ENCODE peak calls at places on chromosomes 16 and 17, in nine cellular contexts. S, R, G, W, U, X, E, L and J are unnamed samples.

GRCh38 chr16:30490210-30490609 is 17.7 kb downstream of the ITGAL start:
- DNase-seq in S (no peak), R (no peak), G (no peak), W (no peak), U (no peak), X (peak; percentile 98), E (no peak), L (no peak), J (no peak)

GRCh38 chr17:82604532-82604931 is 43.7 kb downstream of the WDR45B start:
- DNase-seq in S (no peak), R (no peak), G (no peak), W (no peak), U (no peak), X (no peak), E (no peak), L (no peak), J (no peak)

GRCh38 chr16:15778999-15779614 is 77.7 kb downstream of the MYH11 start:
- DNase-seq in S (no peak), R (no peak), G (no peak), W (no peak), U (no peak), X (no peak), E (no peak), L (no peak), J (no peak)

GRCh38 chr17:53336281-53336680 is 486.4 kb upstream of the KIF2B start:
- DNase-seq in S (no peak), R (no peak), G (no peak), W (no peak), U (no peak), X (peak; percentile 45), E (no peak), L (no peak), J (no peak)

GRCh38 chr17:57415737-57416354 is 159.5 kb downstream of the MSI2 start:
- DNase-seq in S (no peak), R (no peak), G (no peak), W (no peak), U (no peak), X (no peak), E (no peak), L (no peak), J (no peak)

GRCh38 chr17:64506201-64506575 is at the start of gene DDX5:
- DNase-seq in S (no peak), R (peak; percentile 98), G (peak; percentile 99), W (peak; percentile 99), U (peak; percentile 98), X (no peak), E (peak; percentile 97), L (peak; percentile 98), J (no peak)

GRCh38 chr16:50593410-50594139 is 45.4 kb downstream of the NKD1 start:
- DNase-seq in S (peak; percentile 51), R (no peak), G (no peak), W (no peak), U (no peak), X (no peak), E (no peak), L (no peak), J (no peak)

GRCh38 chr17:60435244-60436170 is 13.2 kb downstream of the CHCT1 start:
- DNase-seq in S (peak; percentile 77), R (peak; percentile 58), G (peak; percentile 72), W (no peak), U (peak; percentile 85), X (peak; percentile 71), E (peak; percentile 70), L (peak; percentile 75), J (peak; percentile 67)

GRCh38 chr17:76353004-76353598 is 615 bp downstream of the PRPSAP1 start:
- DNase-seq in S (no peak), R (peak; percentile 13), G (peak; percentile 30), W (peak; percentile 58), U (peak; percentile 18), X (peak; percentile 47), E (peak; percentile 34), L (peak; percentile 33), J (no peak)

GRCh38 chr17:55324296-55324978 is 59.7 kb downstream of the HLF start:
- DNase-seq in S (no peak), R (no peak), G (no peak), W (no peak), U (no peak), X (no peak), E (peak; percentile 17), L (no peak), J (no peak)

GRCh38 chr17:78717431-78717980 is 64.6 kb downstream of the CYTH1 start:
- DNase-seq in S (no peak), R (no peak), G (no peak), W (no peak), U (no peak), X (peak; percentile 32), E (peak; percentile 52), L (no peak), J (peak; percentile 56)

GRCh38 chr17:64171041-64171440 is 41.1 kb upstream of the ERN1 start:
- DNase-seq in S (no peak), R (no peak), G (no peak), W (no peak), U (peak; percentile 43), X (peak; percentile 75), E (no peak), L (no peak), J (no peak)

GRCh38 chr16:72657791-72658190 is 390.1 kb downstream of the ZFHX3 start:
- DNase-seq in S (no peak), R (no peak), G (no peak), W (no peak), U (no peak), X (no peak), E (peak; percentile 34), L (no peak), J (no peak)

GRCh38 chr16:1324286-1324826 is 9.1 kb upstream of the BAIAP3 start:
- DNase-seq in S (no peak), R (no peak), G (no peak), W (no peak), U (no peak), X (no peak), E (no peak), L (no peak), J (no peak)

GRCh38 chr17:78789663-78790181 is 7.6 kb upstream of the CYTH1 start:
- DNase-seq in S (no peak), R (peak; percentile 75), G (no peak), W (peak; percentile 87), U (peak; percentile 67), X (no peak), E (no peak), L (peak; percentile 93), J (peak; percentile 45)

GRCh38 chr16:79715088-79715487 is 114.6 kb upstream of the MAF start:
- DNase-seq in S (no peak), R (no peak), G (no peak), W (no peak), U (no peak), X (no peak), E (no peak), L (no peak), J (no peak)

GRCh38 chr16:56935201-56935600 is 3.3 kb downstream of the HERPUD1 start:
- DNase-seq in S (no peak), R (no peak), G (no peak), W (no peak), U (no peak), X (no peak), E (no peak), L (no peak), J (no peak)
- H3K4me3 ChIP-seq in S (no peak overlapping the region), R (no peak overlapping the region), G (no peak overlapping the region), W (peak overlapping the region; percentile 99), U (peak overlapping the region; percentile 61), X (no peak overlapping the region), E (peak overlapping the region; percentile 95), L (no peak overlapping the region), J (no peak overlapping the region)

GRCh38 chr16:11621920-11622651 is 35.4 kb upstream of the LITAF start:
- DNase-seq in S (no peak), R (peak; percentile 79), G (no peak), W (no peak), U (no peak), X (no peak), E (peak; percentile 87), L (no peak), J (no peak)

GRCh38 chr16:11620243-11621003 is 33.7 kb upstream of the LITAF start:
- DNase-seq in S (no peak), R (no peak), G (no peak), W (no peak), U (no peak), X (no peak), E (peak; percentile 51), L (no peak), J (no peak)

GRCh38 chr16:11624205-11624604 is 37.5 kb upstream of the LITAF start:
- DNase-seq in S (no peak), R (no peak), G (no peak), W (no peak), U (no peak), X (no peak), E (no peak), L (no peak), J (no peak)

GRCh38 chr16:11619327-11619851 is 32.7 kb upstream of the LITAF start:
- DNase-seq in S (no peak), R (peak; percentile 45), G (peak; percentile 38), W (no peak), U (no peak), X (no peak), E (peak; percentile 93), L (no peak), J (no peak)

GRCh38 chr16:11621539-11621919 is 34.8 kb upstream of the LITAF start:
- DNase-seq in S (no peak), R (no peak), G (no peak), W (no peak), U (no peak), X (no peak), E (peak; percentile 44), L (no peak), J (no peak)
- H3K4me3 ChIP-seq in S (no peak overlapping the region), R (peak overlapping the region; percentile 43), G (no peak overlapping the region), W (peak overlapping the region; percentile 27), U (no peak overlapping the region), X (no peak overlapping the region), E (peak overlapping the region; percentile 63), L (no peak overlapping the region), J (no peak overlapping the region)

GRCh38 chr17:66573078-66573477 is 261.8 kb upstream of the CACNG5 start:
- DNase-seq in S (no peak), R (no peak), G (no peak), W (no peak), U (no peak), X (no peak), E (no peak), L (no peak), J (no peak)
- H3K4me3 ChIP-seq in S (no peak overlapping the region), R (no peak overlapping the region), G (no peak overlapping the region), W (no peak overlapping the region), U (no peak overlapping the region), X (no peak overlapping the region), E (no peak overlapping the region), L (no peak overlapping the region), J (no peak overlapping the region)

GRCh38 chr17:14149751-14150150 is 80.4 kb downstream of the COX10 start:
- DNase-seq in S (no peak), R (no peak), G (peak; percentile 23), W (no peak), U (no peak), X (no peak), E (no peak), L (peak; percentile 18), J (no peak)

GRCh38 chr17:14143678-14144077 is 74.4 kb downstream of the COX10 start:
- DNase-seq in S (no peak), R (no peak), G (peak; percentile 64), W (no peak), U (no peak), X (peak; percentile 8), E (no peak), L (peak; percentile 32), J (peak; percentile 8)

GRCh38 chr17:14138649-14139048 is 69.3 kb downstream of the COX10 start:
- DNase-seq in S (no peak), R (no peak), G (no peak), W (no peak), U (no peak), X (no peak), E (no peak), L (no peak), J (no peak)

GRCh38 chr17:14144513-14144912 is 75.2 kb downstream of the COX10 start:
- DNase-seq in S (no peak), R (no peak), G (no peak), W (no peak), U (no peak), X (no peak), E (no peak), L (no peak), J (no peak)
- H3K4me3 ChIP-seq in S (no peak overlapping the region), R (no peak overlapping the region), G (no peak overlapping the region), W (no peak overlapping the region), U (no peak overlapping the region), X (no peak overlapping the region), E (no peak overlapping the region), L (no peak overlapping the region), J (no peak overlapping the region)